ENCODE peak calls at places on chromosomes 5 and 9, in six cellular contexts. E is fibroblast of lung, I is fibroblast of pulmonary artery, V is GM13976, T is uterus, L is GM12878. U is an unnamed sample.

GRCh38 chr9:71854811-71855210 is 56.2 kb downstream of the ABHD17B start:
- DNase-seq in E (no peak), I (no peak), V (no peak), T (no peak), L (no peak), U (no peak)

GRCh38 chr5:95884021-95884333 is 61.5 kb upstream of the GLRX start:
- DNase-seq in E (no peak), I (peak; percentile 60), V (no peak), T (no peak), L (no peak), U (no peak)

GRCh38 chr5:153719324-153719723 is 228.9 kb downstream of the GRIA1 start:
- DNase-seq in E (no peak), I (no peak), V (no peak), T (no peak), L (no peak), U (no peak)

GRCh38 chr5:116137544-116138378 is 52.9 kb downstream of the COMMD10 start:
- DNase-seq in E (peak; percentile 40), I (peak; percentile 78), V (peak; percentile 32), T (no peak), L (peak; percentile 12), U (peak; percentile 16)

GRCh38 chr5:166127766-166128565 is 2163.5 kb upstream of the WWC1 start:
- DNase-seq in E (no peak), I (no peak), V (no peak), T (no peak), L (no peak), U (no peak)

GRCh38 chr5:72363146-72363802 is 43.1 kb downstream of the PTCD2 start:
- DNase-seq in E (peak; percentile 89), I (peak; percentile 82), V (no peak), T (no peak), L (no peak), U (no peak)

GRCh38 chr9:82890401-82890800 is 172.5 kb downstream of the RASEF start:
- DNase-seq in E (no peak), I (no peak), V (no peak), T (no peak), L (no peak), U (no peak)

GRCh38 chr9:110650261-110650660 is 18.3 kb upstream of the MUSK start:
- DNase-seq in E (peak; percentile 88), I (peak; percentile 35), V (no peak), T (no peak), L (no peak), U (no peak)

GRCh38 chr9:82558855-82559615 is 503.9 kb downstream of the RASEF start:
- DNase-seq in E (peak; percentile 61), I (no peak), V (no peak), T (no peak), L (no peak), U (no peak)

GRCh38 chr9:107750741-107751521 is 261.4 kb upstream of the KLF4 start:
- DNase-seq in E (peak; percentile 98), I (peak; percentile 99), V (no peak), T (peak; percentile 95), L (no peak), U (no peak)

GRCh38 chr5:153584561-153585359 is 94.3 kb downstream of the GRIA1 start:
- DNase-seq in E (no peak), I (no peak), V (no peak), T (no peak), L (no peak), U (no peak)

GRCh38 chr9:89361816-89362646 is 43.7 kb downstream of the SECISBP2 start:
- DNase-seq in E (no peak), I (no peak), V (no peak), T (no peak), L (no peak), U (no peak)

GRCh38 chr5:160169326-160169725 is 50.1 kb upstream of the PWWP2A start:
- DNase-seq in E (peak; percentile 95), I (peak; percentile 93), V (no peak), T (peak; percentile 23), L (no peak), U (no peak)

GRCh38 chr9:133505901-133506652 is 18.7 kb downstream of the MYMK start:
- DNase-seq in E (peak; percentile 41), I (peak; percentile 78), V (no peak), T (peak; percentile 41), L (no peak), U (no peak)

GRCh38 chr9:109751253-109751652 is 28.7 kb upstream of the PALM2AKAP2 start:
- DNase-seq in E (peak; percentile 72), I (no peak), V (no peak), T (no peak), L (no peak), U (no peak)

GRCh38 chr5:72402381-72402890 is 82.3 kb downstream of the PTCD2 start:
- DNase-seq in E (peak; percentile 69), I (no peak), V (no peak), T (no peak), L (no peak), U (no peak)

GRCh38 chr5:9168791-9169611 is 376.9 kb downstream of the SEMA5A start:
- DNase-seq in E (peak; percentile 68), I (peak; percentile 17), V (no peak), T (no peak), L (no peak), U (no peak)

GRCh38 chr5:52360985-52361384 is 426.7 kb upstream of the ITGA1 start:
- DNase-seq in E (no peak), I (no peak), V (no peak), T (no peak), L (no peak), U (no peak)

GRCh38 chr9:133116346-133117231 is 4.5 kb downstream of the RALGDS start:
- DNase-seq in E (no peak), I (no peak), V (no peak), T (no peak), L (no peak), U (no peak)

GRCh38 chr5:156361451-156362109 is 34.6 kb downstream of the SGCD start:
- DNase-seq in E (peak; percentile 39), I (no peak), V (no peak), T (no peak), L (no peak), U (no peak)

GRCh38 chr9:22214497-22215031 is 205.5 kb upstream of the CDKN2B start:
- DNase-seq in E (peak; percentile 51), I (no peak), V (no peak), T (no peak), L (no peak), U (no peak)

GRCh38 chr5:125696762-125697161 is 726.4 kb upstream of the GRAMD2B start:
- DNase-seq in E (peak; percentile 98), I (peak; percentile 69), V (no peak), T (no peak), L (no peak), U (no peak)

GRCh38 chr9:75147638-75148037 is 59.3 kb downstream of the OSTF1 start:
- DNase-seq in E (peak; percentile 37), I (peak; percentile 39), V (peak; percentile 30), T (no peak), L (peak; percentile 4), U (no peak)

GRCh38 chr5:105508519-105508918 is 1945.9 kb upstream of the NUDT12 start:
- DNase-seq in E (peak; percentile 43), I (no peak), V (no peak), T (no peak), L (no peak), U (no peak)

GRCh38 chr9:129175825-129176633 is 2.0 kb downstream of the IER5L start:
- DNase-seq in E (peak; percentile 89), I (peak; percentile 95), V (peak; percentile 83), T (peak; percentile 91), L (peak; percentile 49), U (peak; percentile 22)

GRCh38 chr5:135320718-135321484 is 78.1 kb downstream of the MACROH2A1 start:
- DNase-seq in E (no peak), I (no peak), V (no peak), T (no peak), L (no peak), U (no peak)

GRCh38 chr5:135318037-135318436 is 81.0 kb downstream of the MACROH2A1 start:
- DNase-seq in E (no peak), I (no peak), V (no peak), T (no peak), L (no peak), U (no peak)

GRCh38 chr5:135318924-135319323 is 80.1 kb downstream of the MACROH2A1 start:
- DNase-seq in E (no peak), I (no peak), V (no peak), T (peak; percentile 6), L (no peak), U (no peak)

GRCh38 chr5:135319458-135319857 is 79.6 kb downstream of the MACROH2A1 start:
- DNase-seq in E (no peak), I (no peak), V (no peak), T (no peak), L (no peak), U (no peak)

DNA sequence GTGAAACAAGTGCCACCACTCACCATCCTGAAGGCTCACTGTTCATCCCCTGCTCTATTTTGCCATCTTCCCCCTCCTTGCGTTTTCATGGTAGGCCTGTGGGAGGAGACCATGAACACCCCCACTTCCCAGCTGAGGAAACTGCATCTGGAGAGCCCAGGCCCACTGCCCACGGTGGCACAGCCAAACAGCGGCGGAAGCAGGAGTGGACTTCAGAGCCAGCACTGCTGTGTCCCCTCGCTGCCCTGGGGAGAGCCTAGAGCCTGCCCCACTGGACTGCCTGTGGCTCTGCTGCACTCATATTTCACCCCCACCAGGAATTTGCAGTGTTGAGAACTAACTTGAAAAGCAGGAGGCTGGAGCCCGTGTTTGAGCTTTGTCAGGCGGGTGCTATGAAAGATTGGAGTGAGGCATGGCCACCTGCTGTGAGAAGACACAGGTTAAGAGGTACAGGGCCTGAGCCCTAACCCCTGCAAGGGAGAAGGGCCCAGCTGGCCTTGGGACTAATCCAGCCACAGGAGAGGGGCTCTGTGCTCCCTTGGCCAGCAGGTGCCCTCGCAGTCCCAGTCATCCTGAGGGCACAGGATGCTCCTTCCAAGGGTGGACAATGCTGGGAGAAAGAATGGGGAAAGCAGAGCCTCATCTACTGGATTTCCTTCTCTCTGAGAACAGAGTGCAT is 79.0 kb downstream of the MACROH2A1 start:
- DNase-seq in E (no peak), I (no peak), V (no peak), T (peak; percentile 4), L (no peak), U (no peak)
- TF ChIP-seq CTCF in E (no peak), I (no peak), V (no peak), T (no peak), L (no peak), U (no peak)

GRCh38 chr5:130890610-130891009 is 274.4 kb downstream of the HINT1 start:
- DNase-seq in E (no peak), I (no peak), V (no peak), T (no peak), L (no peak), U (no peak)

GRCh38 chr5:130885718-130886117 is 279.3 kb downstream of the HINT1 start:
- DNase-seq in E (no peak), I (no peak), V (no peak), T (no peak), L (no peak), U (no peak)

GRCh38 chr5:130884033-130884432 is 281.0 kb downstream of the HINT1 start:
- DNase-seq in E (no peak), I (no peak), V (no peak), T (no peak), L (no peak), U (no peak)

GRCh38 chr5:130885027-130885426 is 280.0 kb downstream of the HINT1 start:
- DNase-seq in E (no peak), I (no peak), V (no peak), T (no peak), L (no peak), U (no peak)
- TF ChIP-seq CTCF in E (no peak), I (no peak), V (no peak), T (no peak), L (no peak), U (no peak)

GRCh38 chr5:14108170-14108996 is 34.8 kb upstream of the TRIO start:
- DNase-seq in E (peak; percentile 79), I (peak; percentile 89), V (peak; percentile 69), T (peak; percentile 74), L (peak; percentile 44), U (peak; percentile 78)
- TF ChIP-seq CTCF in E (peak; percentile 86), I (peak; percentile 76), V (peak; percentile 59), T (peak; percentile 87), L (peak; percentile 75), U (peak; percentile 80)

GRCh38 chr5:145101246-145101645 is 733.9 kb downstream of the PRELID2 start:
- DNase-seq in E (no peak), I (no peak), V (no peak), T (no peak), L (no peak), U (no peak)
- TF ChIP-seq CTCF in E (peak; percentile 49), I (peak; percentile 20), V (peak; percentile 29), T (no peak), L (peak; percentile 36), U (peak; percentile 53)